ENCODE peak calls at places on chromosomes 1 and 21, in six cellular contexts. B, I, P, F, L and G are unnamed samples.

GRCh38 chr1:204702552-204703270 is 17.2 kb upstream of the LRRN2 start:
- DNase-seq in F (no peak), L (no peak), I (no peak), B (no peak), P (no peak), G (no peak)

GRCh38 chr1:84434081-84434755 is 35.9 kb downstream of the DNASE2B start:
- DNase-seq in I (no peak), L (no peak), B (no peak), P (no peak), F (no peak), G (no peak)

GRCh38 chr1:247467008-247467572 is 9.2 kb upstream of the OR2B11 start:
- DNase-seq in B (no peak), F (no peak), P (no peak), L (no peak), I (no peak), G (no peak)

GRCh38 chr1:84368441-84368840 is 29.8 kb upstream of the DNASE2B start:
- DNase-seq in P (no peak), B (no peak), I (no peak), F (no peak), L (no peak), G (no peak)

GRCh38 chr1:245475116-245475515 is 320.3 kb downstream of the KIF26B start:
- DNase-seq in P (no peak), L (peak; percentile 84), F (no peak), I (no peak), B (peak; percentile 43), G (no peak)

GRCh38 chr1:39081266-39082139 is 55.4 kb downstream of the NDUFS5 start:
- DNase-seq in L (no peak), B (no peak), P (peak; percentile 24), I (peak; percentile 32), F (peak; percentile 63), G (peak; percentile 47)

GRCh38 chr1:207304710-207305151 is 16.7 kb upstream of the CD55 start:
- DNase-seq in B (peak; percentile 65), P (no peak), I (no peak), F (no peak), L (no peak), G (no peak)

GRCh38 chr21:46401186-46401910 is 57.3 kb upstream of the DIP2A start:
- DNase-seq in F (no peak), I (peak; percentile 3), B (no peak), P (no peak), L (no peak), G (no peak)

GRCh38 chr1:19468397-19468956 is 16.9 kb downstream of the CAPZB start:
- DNase-seq in B (no peak), L (peak; percentile 54), P (peak; percentile 30), I (no peak), F (peak; percentile 76), G (no peak)

GRCh38 chr21:42115136-42115683 is 44.1 kb downstream of the UMODL1 start:
- DNase-seq in F (no peak), L (no peak), B (no peak), P (no peak), I (no peak), G (no peak)

GRCh38 chr1:109263597-109264378 is 14.4 kb downstream of the CELSR2 start:
- DNase-seq in B (peak; percentile 87), L (peak; percentile 69), I (peak; percentile 84), P (peak; percentile 96), F (peak; percentile 82), G (peak; percentile 78)

GRCh38 chr1:39076127-39076798 is 50.1 kb downstream of the NDUFS5 start:
- DNase-seq in L (no peak), B (peak; percentile 85), F (no peak), P (peak; percentile 88), I (peak; percentile 81), G (no peak)

GRCh38 chr1:4062560-4062959 is 162.5 kb upstream of the C1orf174 start:
- DNase-seq in I (no peak), L (no peak), P (no peak), B (no peak), F (no peak), G (no peak)

GRCh38 chr1:172400073-172400737 is 20.3 kb upstream of the C1orf105 start:
- DNase-seq in P (no peak), B (no peak), L (no peak), F (no peak), I (no peak), G (no peak)

GRCh38 chr21:46001821-46002681 is 20.5 kb downstream of the COL6A1 start:
- DNase-seq in F (no peak), L (no peak), B (no peak), P (no peak), I (no peak), G (no peak)

GRCh38 chr1:28736450-28737244 is at the start of gene YTHDF2:
- DNase-seq in F (peak; percentile 100), B (peak; percentile 98), P (peak; percentile 98), L (peak; percentile 94), I (peak; percentile 99), G (peak; percentile 93)

GRCh38 chr1:58848818-58849411 is 65.1 kb upstream of the JUN start:
- DNase-seq in P (peak; percentile 38), B (peak; percentile 99), L (no peak), I (peak; percentile 83), F (no peak), G (no peak)

GRCh38 chr1:231395051-231395995 is 26.8 kb downstream of the EGLN1 start:
- DNase-seq in P (no peak), I (no peak), L (peak; percentile 66), B (peak; percentile 97), F (no peak), G (no peak)

GRCh38 chr1:76607712-76608111 is 259.6 kb upstream of the ST6GALNAC5 start:
- DNase-seq in F (no peak), L (no peak), B (no peak), P (no peak), I (no peak), G (no peak)

GRCh38 chr1:16300436-16300835 is 51.8 kb downstream of the FBXO42 start:
- DNase-seq in B (no peak), P (no peak), I (no peak), L (no peak), F (no peak), G (no peak)

GRCh38 chr1:20700636-20701215 is 17.1 kb downstream of the KIF17 start:
- DNase-seq in I (no peak), F (no peak), B (no peak), L (no peak), P (no peak), G (no peak)

GRCh38 chr21:44441581-44442265 is 13.6 kb upstream of the LRRC3 start:
- DNase-seq in F (no peak), L (no peak), P (no peak), I (peak; percentile 10), B (no peak), G (no peak)

GRCh38 chr1:76949503-76949902 is 82.2 kb downstream of the ST6GALNAC5 start:
- DNase-seq in P (no peak), F (no peak), B (peak; percentile 81), L (no peak), I (no peak), G (no peak)

GRCh38 chr1:208042041-208042615 is 131.2 kb upstream of the CD34 start:
- DNase-seq in F (no peak), B (no peak), P (peak; percentile 40), L (no peak), I (no peak), G (no peak)

GRCh38 chr1:228306275-228307217 is 98.7 kb downstream of the OBSCN start:
- DNase-seq in F (no peak), L (no peak), B (no peak), I (no peak), P (no peak), G (no peak)

GRCh38 chr21:35543746-35544145 is 494.6 kb upstream of the RUNX1 start:
- DNase-seq in F (no peak), L (no peak), I (no peak), P (no peak), B (no peak), G (no peak)

GRCh38 chr1:221098462-221099406 is 219.5 kb downstream of the HLX start:
- DNase-seq in B (peak; percentile 83), L (peak; percentile 94), P (no peak), F (peak; percentile 48), I (no peak), G (no peak)

GRCh38 chr21:18716578-18717138 is 313.1 kb upstream of the TMPRSS15 start:
- DNase-seq in L (no peak), F (no peak), I (no peak), B (no peak), P (no peak), G (no peak)

GRCh38 chr1:191671236-191671635 is 487.0 kb upstream of the RGS18 start:
- DNase-seq in I (no peak), B (peak; percentile 2), F (no peak), L (no peak), P (no peak), G (no peak)

GRCh38 chr21:44375281-44375651 is 21.8 kb downstream of the TRPM2 start:
- DNase-seq in F (peak; percentile 62), P (peak; percentile 25), I (no peak), B (no peak), L (peak; percentile 98), G (no peak)